ENCODE peak calls at places on chromosomes 4 and X, in nine cellular contexts. C, D, H, S, P, O, K, Y and M are unnamed samples.

GRCh38 chrX:37685452-37686347 is at the start of gene XK:
- DNase-seq in P (peak; percentile 20), S (peak; percentile 20), O (peak; percentile 1), K (peak; percentile 5), C (peak; percentile 55), D (peak; percentile 74), H (peak; percentile 23), Y (peak; percentile 4), M (peak; percentile 6)

GRCh38 chr4:47528651-47529050 is 43.6 kb downstream of the ATP10D start:
- DNase-seq in H (no peak), S (no peak), Y (peak; percentile 91), D (no peak), O (no peak), K (no peak), C (no peak), P (no peak), M (peak; percentile 94)

GRCh38 chr4:2794707-2795557 is 2.0 kb downstream of the SH3BP2 start:
- DNase-seq in O (no peak), S (no peak), K (no peak), D (peak; percentile 74), C (no peak), Y (peak; percentile 86), P (peak; percentile 73), H (no peak), M (peak; percentile 72)

GRCh38 chr4:153449338-153449737 is 16.8 kb upstream of the TMEM131L start:
- DNase-seq in K (no peak), P (no peak), C (no peak), D (no peak), S (no peak), H (no peak), Y (no peak), O (no peak), M (no peak)

GRCh38 chrX:19628006-19628575 is 112.8 kb upstream of the MAP3K15 start:
- DNase-seq in C (no peak), Y (peak; percentile 82), S (no peak), K (no peak), H (no peak), D (no peak), O (no peak), P (no peak), M (peak; percentile 43)

GRCh38 chr4:159484049-159484448 is 381.2 kb downstream of the RAPGEF2 start:
- DNase-seq in P (no peak), O (no peak), S (no peak), C (no peak), H (no peak), Y (no peak), D (no peak), K (no peak), M (peak; percentile 48)

GRCh38 chr4:40627540-40627939 is 2.1 kb downstream of the RBM47 start:
- DNase-seq in O (no peak), D (no peak), S (no peak), P (no peak), C (no peak), Y (no peak), H (no peak), K (no peak), M (no peak)

GRCh38 chrX:1449581-1450149 is 3.0 kb downstream of the ASMTL start:
- DNase-seq in K (no peak), C (no peak), O (no peak), Y (no peak), S (no peak), H (no peak), P (no peak), D (no peak), M (no peak)

GRCh38 chrX:33149580-33149979 is 61.8 kb downstream of the DMD start:
- DNase-seq in P (no peak), Y (no peak), C (no peak), D (no peak), K (no peak), H (no peak), S (no peak), O (no peak), M (no peak)

GRCh38 chr4:80219301-80220025 is 22.2 kb downstream of the PRDM8 start:
- DNase-seq in S (no peak), D (peak; percentile 19), P (no peak), O (no peak), C (peak; percentile 13), Y (peak; percentile 61), H (no peak), K (no peak), M (peak; percentile 32)

GRCh38 chr4:55382515-55383003 is 13.2 kb upstream of the TMEM165 start:
- DNase-seq in S (no peak), D (no peak), H (no peak), K (no peak), P (no peak), Y (no peak), C (no peak), O (no peak), M (no peak)

GRCh38 chrX:124435616-124436015 is 89.3 kb downstream of the SH2D1A start:
- DNase-seq in H (no peak), Y (no peak), K (no peak), O (no peak), D (no peak), S (no peak), C (no peak), P (no peak), M (no peak)

GRCh38 chrX:72540318-72540717 is 32.3 kb downstream of the HDAC8 start:
- DNase-seq in Y (peak; percentile 43), S (no peak), K (no peak), P (no peak), H (no peak), C (peak; percentile 35), O (peak; percentile 1), D (no peak), M (peak; percentile 10)

GRCh38 chrX:31199770-31200114 is 127.9 kb upstream of the FTHL17 start:
- DNase-seq in H (no peak), P (no peak), Y (no peak), O (no peak), K (no peak), C (no peak), D (no peak), S (no peak), M (no peak)

GRCh38 chr4:66294626-66295025 is 624.3 kb upstream of the EPHA5 start:
- DNase-seq in K (no peak), D (peak; percentile 35), O (no peak), P (no peak), S (no peak), Y (peak; percentile 63), C (no peak), H (no peak), M (peak; percentile 82)